ENCODE peak calls at places on chromosomes 13 and 19, in seven cellular contexts. One of them, this sample, is unnamed.

GRCh38 chr19:53389591-53390377 is 5.2 kb upstream of the ZNF765 start:
- DNase-seq in neural crest cell: no peak
- DNase-seq in NCI-H1105: no peak
- DNase-seq in putamen: peak
- DNase-seq in NCI-H460: no peak
- DNase-seq in naive B cell: no peak
- DNase-seq in OCI-M1: no peak
- DNase-seq in this sample: no peak

GRCh38 chr13:24636776-24637175 is 43.4 kb upstream of the ATP12A start:
- DNase-seq in neural crest cell: no peak
- DNase-seq in NCI-H1105: no peak
- DNase-seq in putamen: no peak
- DNase-seq in NCI-H460: no peak
- DNase-seq in naive B cell: no peak
- DNase-seq in OCI-M1: no peak
- DNase-seq in this sample: no peak

GRCh38 chr19:42235181-42235580 is 7.2 kb downstream of the GSK3A start:
- DNase-seq in neural crest cell: no peak
- DNase-seq in NCI-H1105: no peak
- DNase-seq in putamen: no peak
- DNase-seq in NCI-H460: no peak
- DNase-seq in naive B cell: no peak
- DNase-seq in OCI-M1: no peak
- DNase-seq in this sample: no peak

GRCh38 chr13:40132249-40132648 is 476.8 kb downstream of the COG6 start:
- DNase-seq in neural crest cell: no peak
- DNase-seq in NCI-H1105: no peak
- DNase-seq in putamen: no peak
- DNase-seq in NCI-H460: no peak
- DNase-seq in naive B cell: no peak
- DNase-seq in OCI-M1: no peak
- DNase-seq in this sample: no peak

GRCh38 chr13:111280666-111281577 is 39.5 kb upstream of the TEX29 start:
- DNase-seq in neural crest cell: no peak
- DNase-seq in NCI-H1105: no peak
- DNase-seq in putamen: no peak
- DNase-seq in NCI-H460: no peak
- DNase-seq in naive B cell: no peak
- DNase-seq in OCI-M1: no peak
- DNase-seq in this sample: no peak

GRCh38 chr19:47430041-47430802 is 10.9 kb upstream of the MEIS3 start:
- DNase-seq in neural crest cell: no peak
- DNase-seq in NCI-H1105: no peak
- DNase-seq in putamen: no peak
- DNase-seq in NCI-H460: no peak
- DNase-seq in naive B cell: no peak
- DNase-seq in OCI-M1: no peak
- DNase-seq in this sample: no peak

GRCh38 chr19:15317392-15318011 is 14.8 kb downstream of the BRD4 start:
- DNase-seq in neural crest cell: no peak
- DNase-seq in NCI-H1105: no peak
- DNase-seq in putamen: no peak
- DNase-seq in NCI-H460: no peak
- DNase-seq in naive B cell: no peak
- DNase-seq in OCI-M1: no peak
- DNase-seq in this sample: no peak

GRCh38 chr13:46043647-46044046 is 8.9 kb downstream of the ZC3H13 start:
- DNase-seq in neural crest cell: no peak
- DNase-seq in NCI-H1105: no peak
- DNase-seq in putamen: no peak
- DNase-seq in NCI-H460: no peak
- DNase-seq in naive B cell: no peak
- DNase-seq in OCI-M1: no peak
- DNase-seq in this sample: no peak

GRCh38 chr19:1122021-1122971 is 18.5 kb downstream of the GPX4 start:
- DNase-seq in neural crest cell: no peak
- DNase-seq in NCI-H1105: no peak
- DNase-seq in putamen: no peak
- DNase-seq in NCI-H460: no peak
- DNase-seq in naive B cell: no peak
- DNase-seq in OCI-M1: no peak
- DNase-seq in this sample: no peak

GRCh38 chr19:17091758-17092333 is 16.3 kb downstream of the MYO9B start:
- DNase-seq in neural crest cell: no peak
- DNase-seq in NCI-H1105: no peak
- DNase-seq in putamen: no peak
- DNase-seq in NCI-H460: no peak
- DNase-seq in naive B cell: peak
- DNase-seq in OCI-M1: peak
- DNase-seq in this sample: peak